ENCODE peak calls at places on chromosomes 5 and 9, in four cellular contexts. S is heart right ventricle, L is bronchial epithelial cell, H is Peyer's patch. M is an unnamed sample.

GRCh38 chr5:84213861-84214260 is 170.8 kb downstream of the EDIL3 start:
- DNase-seq in S (no peak), L (no peak), H (no peak), M (no peak)

GRCh38 chr9:129990269-129991005 is 52.6 kb downstream of the FNBP1 start:
- DNase-seq in L (no peak), S (no peak), H (no peak), M (no peak)

GRCh38 chr5:175385691-175386360 is 58.2 kb downstream of the DRD1 start:
- DNase-seq in S (no peak), H (no peak), L (peak; percentile 71), M (no peak)

GRCh38 chr5:144944936-144945335 is 774.3 kb downstream of the KCTD16 start:
- DNase-seq in H (no peak), L (no peak), S (no peak), M (no peak)

GRCh38 chr5:93359296-93359957 is 221.6 kb downstream of the NR2F1-AS1 start:
- DNase-seq in S (peak; percentile 12), L (peak; percentile 84), H (no peak), M (peak; percentile 76)

GRCh38 chr9:2159521-2160417 is 144.6 kb downstream of the SMARCA2 start:
- DNase-seq in L (peak; percentile 53), H (no peak), S (no peak), M (no peak)

GRCh38 chr5:179607449-179607931 is 16.0 kb downstream of the HNRNPH1 start:
- DNase-seq in L (no peak), S (peak; percentile 63), H (peak; percentile 45), M (no peak)

GRCh38 chr5:14859980-14860379 is 11.6 kb downstream of the ANKH start:
- DNase-seq in H (no peak), L (peak; percentile 48), S (no peak), M (no peak)

GRCh38 chr9:16626577-16627130 is 243.8 kb downstream of the BNC2 start:
- DNase-seq in L (peak; percentile 54), H (no peak), S (peak; percentile 11), M (peak; percentile 76)

GRCh38 chr5:134462047-134462575 is 50.4 kb upstream of the CDKN2AIPNL start:
- DNase-seq in L (no peak), S (no peak), H (no peak), M (no peak)

GRCh38 chr9:134165357-134166315 is 1.3 kb upstream of the RNU6ATAC start:
- DNase-seq in H (no peak), L (peak; percentile 28), S (peak; percentile 31), M (peak; percentile 14)

GRCh38 chr5:144385597-144385996 is 214.9 kb downstream of the KCTD16 start:
- DNase-seq in L (no peak), S (no peak), H (no peak), M (no peak)

GRCh38 chr9:136219276-136219675 is 14.3 kb upstream of the LHX3 start:
- DNase-seq in L (peak; percentile 80), S (no peak), H (no peak), M (peak; percentile 24)

GRCh38 chr9:135248721-135249120 is 161.3 kb downstream of the OLFM1 start:
- DNase-seq in S (no peak), L (no peak), H (no peak), M (no peak)

GRCh38 chr5:3277590-3278196 is 317.9 kb upstream of the IRX1 start:
- DNase-seq in H (no peak), S (no peak), L (no peak), M (no peak)

GRCh38 chr9:70466976-70467551 is 52.6 kb upstream of the KLF9 start:
- DNase-seq in L (peak; percentile 96), H (no peak), S (no peak), M (peak; percentile 79)

GRCh38 chr5:170491479-170491878 is 12.3 kb upstream of the KCNIP1 start:
- DNase-seq in L (peak; percentile 72), S (peak; percentile 23), H (no peak), M (peak; percentile 59)

GRCh38 chr9:123424552-123425225 is 68.7 kb downstream of the CRB2 start:
- DNase-seq in H (no peak), S (no peak), L (no peak), M (no peak)

GRCh38 chr9:86298873-86299272 is 16.5 kb upstream of the ISCA1 start:
- DNase-seq in S (no peak), H (no peak), L (no peak), M (no peak)

GRCh38 chr9:6078382-6079105 is 63.1 kb upstream of the RANBP6 start:
- DNase-seq in L (no peak), S (no peak), H (no peak), M (no peak)
- TF ChIP-seq CTCF in L (no peak), S (no peak), H (no peak), M (no peak)

GRCh38 chr9:88826651-88827245 is 164.5 kb upstream of the S1PR3 start:
- DNase-seq in S (no peak), H (no peak), L (no peak), M (no peak)
- TF ChIP-seq CTCF in S (no peak), H (no peak), L (no peak), M (no peak)

DNA sequence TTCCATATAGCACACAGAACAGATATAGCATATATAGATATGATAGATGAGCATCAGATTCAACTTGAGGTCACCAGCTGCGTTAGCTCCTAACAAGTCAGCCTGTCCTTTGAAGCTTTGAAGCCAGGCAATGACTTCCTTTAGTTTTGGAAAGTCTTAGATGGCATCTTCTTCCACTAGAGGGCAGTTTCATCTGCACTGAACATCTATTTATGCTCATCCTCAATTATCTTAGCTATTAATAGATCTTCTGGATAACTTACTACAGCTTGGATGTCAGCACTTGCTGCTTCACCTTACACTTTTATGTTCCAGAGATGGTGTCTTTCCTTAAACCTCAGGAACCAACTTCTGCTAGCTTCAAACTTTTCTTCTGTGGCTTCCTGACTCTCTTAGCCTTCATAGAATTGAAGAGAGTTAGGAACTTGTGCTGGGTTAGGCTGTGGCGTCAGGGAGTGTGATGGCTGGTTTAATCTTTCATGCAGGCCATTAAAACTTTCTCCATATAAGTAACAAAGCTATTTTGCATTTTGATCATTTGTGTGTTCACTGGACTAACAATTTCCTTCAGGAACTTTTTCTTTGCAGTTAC is 1401.4 kb downstream of the EFNA5 start:
- DNase-seq in S (no peak), L (peak; percentile 58), H (no peak), M (no peak)
- TF ChIP-seq CTCF in S (peak; percentile 50), L (peak; percentile 74), H (no peak), M (peak; percentile 38)

GRCh38 chr9:104743377-104743985 is 4.0 kb upstream of the NIPSNAP3A start:
- DNase-seq in S (peak; percentile 16), L (peak; percentile 66), H (no peak), M (peak; percentile 70)
- TF ChIP-seq CTCF in S (peak; percentile 79), L (peak; percentile 49), H (peak; percentile 78), M (peak; percentile 88)

GRCh38 chr9:98364042-98364441 is 108.6 kb upstream of the TBC1D2 start:
- DNase-seq in H (no peak), S (no peak), L (no peak), M (no peak)

GRCh38 chr9:98362624-98363023 is 107.2 kb upstream of the TBC1D2 start:
- DNase-seq in L (no peak), H (no peak), S (no peak), M (no peak)

GRCh38 chr9:98367371-98367900 is 112.0 kb upstream of the TBC1D2 start:
- DNase-seq in H (no peak), L (no peak), S (no peak), M (no peak)

GRCh38 chr9:98365724-98366123 is 110.3 kb upstream of the TBC1D2 start:
- DNase-seq in S (no peak), H (no peak), L (no peak), M (no peak)

DNA sequence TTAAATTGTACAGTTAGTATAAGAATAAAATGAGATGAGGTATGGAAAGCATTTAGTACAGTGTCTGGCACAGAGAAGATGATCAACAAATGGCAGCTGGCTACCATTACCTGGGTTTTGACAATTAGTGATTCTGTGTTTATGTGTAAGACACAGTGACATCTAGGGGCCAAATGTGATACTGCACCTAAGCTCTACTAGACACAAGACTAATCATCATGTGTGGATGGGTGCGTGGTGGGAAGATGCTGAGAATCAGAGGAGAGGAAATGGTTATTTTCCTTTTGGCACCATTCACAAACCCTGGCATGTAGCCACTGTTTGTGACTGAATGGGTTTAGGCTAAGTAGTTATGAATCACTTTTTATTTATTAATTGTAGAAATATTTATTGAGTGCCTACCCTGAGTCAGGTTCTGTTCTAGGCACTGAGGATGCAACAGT is 109.8 kb upstream of the TBC1D2 start:
- DNase-seq in L (peak; percentile 80), H (no peak), S (no peak), M (peak; percentile 17)
- TF ChIP-seq CTCF in L (peak; percentile 53), H (no peak), S (peak; percentile 29), M (peak; percentile 85)

GRCh38 chr5:21784487-21784886 is 1068.7 kb downstream of the CDH12 start:
- DNase-seq in H (no peak), L (no peak), S (no peak), M (no peak)

GRCh38 chr5:21783079-21783478 is 1070.1 kb downstream of the CDH12 start:
- DNase-seq in L (no peak), S (no peak), H (no peak), M (no peak)
- TF ChIP-seq CTCF in L (no peak), S (no peak), H (no peak), M (no peak)